ENCODE peak calls at places on chromosome 21, in seven cellular contexts. C, B, F, L, Z, Y and M are unnamed samples.

GRCh38 chr21:38970765-38971164 is 165.0 kb downstream of the ETS2 start:
- DNase-seq in C (no peak), B (no peak), F (no peak), L (no peak), Z (no peak), Y (no peak), M (no peak)

GRCh38 chr21:41894922-41895557 is 15.9 kb upstream of the PRDM15 start:
- DNase-seq in C (no peak), B (peak; percentile 35), F (no peak), L (no peak), Z (no peak), Y (peak; percentile 39), M (no peak)

GRCh38 chr21:45550552-45551210 is 8.4 kb upstream of the SLC19A1 start:
- DNase-seq in C (no peak), B (no peak), F (no peak), L (no peak), Z (peak; percentile 84), Y (peak; percentile 17), M (no peak)

GRCh38 chr21:39000496-39000895 is 182.8 kb downstream of the PSMG1 start:
- DNase-seq in C (no peak), B (no peak), F (no peak), L (no peak), Z (no peak), Y (no peak), M (no peak)

GRCh38 chr21:45043541-45044020 is 30.8 kb upstream of the ADARB1 start:
- DNase-seq in C (no peak), B (no peak), F (no peak), L (no peak), Z (no peak), Y (no peak), M (no peak)

GRCh38 chr21:46099476-46099875 is 1.6 kb downstream of the COL6A2 start:
- DNase-seq in C (no peak), B (no peak), F (no peak), L (no peak), Z (peak; percentile 15), Y (peak; percentile 66), M (no peak)

GRCh38 chr21:29334717-29335428 is 36.2 kb downstream of the BACH1 start:
- DNase-seq in C (no peak), B (peak; percentile 74), F (no peak), L (no peak), Z (no peak), Y (peak; percentile 59), M (no peak)

GRCh38 chr21:38410451-38410850 is 87.8 kb downstream of the ERG start:
- DNase-seq in C (no peak), B (no peak), F (no peak), L (no peak), Z (no peak), Y (no peak), M (no peak)

GRCh38 chr21:42397291-42398129 is 1.7 kb upstream of the TMPRSS3 start:
- DNase-seq in C (no peak), B (no peak), F (no peak), L (no peak), Z (no peak), Y (no peak), M (no peak)

GRCh38 chr21:29163381-29164115 is 33.1 kb downstream of the MAP3K7CL start:
- DNase-seq in C (no peak), B (no peak), F (no peak), L (no peak), Z (no peak), Y (peak; percentile 13), M (no peak)

GRCh38 chr21:45427331-45428271 is 22.6 kb downstream of the COL18A1 start:
- DNase-seq in C (no peak), B (peak; percentile 88), F (peak; percentile 55), L (no peak), Z (peak; percentile 32), Y (peak; percentile 85), M (no peak)

GRCh38 chr21:34878501-34878900 is 170.6 kb downstream of the RUNX1 start:
- DNase-seq in C (no peak), B (no peak), F (no peak), L (peak; percentile 98), Z (no peak), Y (no peak), M (peak; percentile 51)

GRCh38 chr21:44263768-44264167 is 2.1 kb upstream of the DNMT3L start:
- DNase-seq in C (no peak), B (no peak), F (no peak), L (no peak), Z (no peak), Y (no peak), M (no peak)

GRCh38 chr21:27713159-27714109 is 746.5 kb upstream of the ADAMTS5 start:
- DNase-seq in C (no peak), B (no peak), F (no peak), L (no peak), Z (no peak), Y (no peak), M (no peak)

GRCh38 chr21:34061983-34062382 is 11.4 kb upstream of the MRPS6 start:
- DNase-seq in C (no peak), B (no peak), F (no peak), L (no peak), Z (no peak), Y (no peak), M (no peak)

GRCh38 chr21:35648512-35648911 is 411.8 kb downstream of the SETD4 start:
- DNase-seq in C (no peak), B (no peak), F (no peak), L (peak; percentile 95), Z (no peak), Y (no peak), M (peak; percentile 37)

GRCh38 chr21:43270800-43271261 is 102.0 kb downstream of the CRYAA start:
- DNase-seq in C (no peak), B (no peak), F (no peak), L (no peak), Z (no peak), Y (peak; percentile 3), M (no peak)

GRCh38 chr21:45281411-45282282 is 6.0 kb downstream of the POFUT2 start:
- DNase-seq in C (no peak), B (no peak), F (no peak), L (no peak), Z (peak; percentile 8), Y (no peak), M (no peak)

GRCh38 chr21:40487406-40487805 is 359.6 kb downstream of the DSCAM start:
- DNase-seq in C (no peak), B (no peak), F (no peak), L (no peak), Z (no peak), Y (no peak), M (no peak)

GRCh38 chr21:30268608-30269197 is 14.0 kb downstream of the KRTAP24-1 start:
- DNase-seq in C (no peak), B (no peak), F (no peak), L (no peak), Z (no peak), Y (no peak), M (peak; percentile 14)

GRCh38 chr21:33984021-33984481 is 68.4 kb upstream of the ATP5PO start:
- DNase-seq in C (no peak), B (no peak), F (no peak), L (no peak), Z (no peak), Y (no peak), M (no peak)

GRCh38 chr21:45146301-45146700 is 71.9 kb downstream of the ADARB1 start:
- DNase-seq in C (no peak), B (no peak), F (no peak), L (no peak), Z (no peak), Y (no peak), M (no peak)

GRCh38 chr21:35611752-35612151 is 448.6 kb downstream of the SETD4 start:
- DNase-seq in C (no peak), B (no peak), F (no peak), L (no peak), Z (no peak), Y (peak; percentile 16), M (no peak)

GRCh38 chr21:41778974-41779600 is 12.2 kb upstream of the RIPK4 start:
- DNase-seq in C (no peak), B (no peak), F (no peak), L (peak; percentile 72), Z (no peak), Y (no peak), M (peak; percentile 63)

GRCh38 chr21:37257526-37257966 is 9.6 kb downstream of the VPS26C start:
- DNase-seq in C (peak; percentile 15), B (no peak), F (peak; percentile 60), L (peak; percentile 55), Z (peak; percentile 20), Y (peak; percentile 28), M (no peak)

GRCh38 chr21:45278156-45278911 is 9.4 kb downstream of the POFUT2 start:
- DNase-seq in C (no peak), B (no peak), F (no peak), L (no peak), Z (peak; percentile 11), Y (no peak), M (no peak)